ENCODE peak calls at places on chromosomes 4 and X, in four cellular contexts. One of them, this sample, is unnamed.

GRCh38 chr4:71367546-71367945 is 28.7 kb downstream of the SLC4A4 start:
- DNase-seq in IMR-90: no peak
- DNase-seq in heart left ventricle: no peak
- DNase-seq in tibial artery: no peak
- DNase-seq in this sample: no peak

GRCh38 chrX:115333446-115333845 is 43.9 kb downstream of the LUZP4 start:
- DNase-seq in heart left ventricle: no peak
- DNase-seq in tibial artery: no peak
- DNase-seq in IMR-90: peak; percentile 7
- DNase-seq in this sample: no peak

GRCh38 chr4:151668687-151669402 is 92.0 kb downstream of the GATB start:
- DNase-seq in tibial artery: no peak
- DNase-seq in heart left ventricle: no peak
- DNase-seq in IMR-90: peak; percentile 75
- DNase-seq in this sample: no peak

GRCh38 chr4:1582227-1582626 is 101.9 kb downstream of the FAM53A start:
- DNase-seq in tibial artery: no peak
- DNase-seq in IMR-90: no peak
- DNase-seq in heart left ventricle: peak; percentile 43
- DNase-seq in this sample: no peak

GRCh38 chrX:70508296-70508911 is 63.8 kb downstream of the DLG3 start:
- DNase-seq in heart left ventricle: no peak
- DNase-seq in tibial artery: no peak
- DNase-seq in IMR-90: peak; percentile 8
- DNase-seq in this sample: no peak

GRCh38 chr4:45453258-45453841 is 670.5 kb downstream of the GABRG1 start:
- DNase-seq in IMR-90: no peak
- DNase-seq in tibial artery: no peak
- DNase-seq in heart left ventricle: no peak
- DNase-seq in this sample: peak; percentile 20

GRCh38 chr4:21765810-21766407 is 182.7 kb downstream of the KCNIP4 start:
- DNase-seq in tibial artery: no peak
- DNase-seq in heart left ventricle: no peak
- DNase-seq in IMR-90: peak; percentile 29
- DNase-seq in this sample: peak; percentile 51

GRCh38 chr4:1756079-1756478 is 34.8 kb downstream of the TACC3 start:
- DNase-seq in tibial artery: no peak
- DNase-seq in IMR-90: no peak
- DNase-seq in heart left ventricle: no peak
- DNase-seq in this sample: no peak

GRCh38 chr4:40685300-40685699 is 55.6 kb upstream of the RBM47 start:
- DNase-seq in heart left ventricle: no peak
- DNase-seq in IMR-90: peak; percentile 73
- DNase-seq in tibial artery: no peak
- DNase-seq in this sample: no peak

GRCh38 chr4:11889099-11889498 is 460.4 kb upstream of the HS3ST1 start:
- DNase-seq in heart left ventricle: no peak
- DNase-seq in IMR-90: no peak
- DNase-seq in tibial artery: no peak
- DNase-seq in this sample: no peak
- TF ChIP-seq CTCF in heart left ventricle: no peak
- TF ChIP-seq CTCF in IMR-90: no peak
- TF ChIP-seq CTCF in tibial artery: no peak
- TF ChIP-seq CTCF in this sample: no peak

GRCh38 chr4:145880355-145880960 is 58.2 kb downstream of the ZNF827 start:
- DNase-seq in tibial artery: no peak
- DNase-seq in heart left ventricle: no peak
- DNase-seq in IMR-90: no peak
- DNase-seq in this sample: no peak
- H3K36me3 ChIP-seq in tibial artery: no peaks in the 10 kb centered on the region
- H3K36me3 ChIP-seq in heart left ventricle: no peaks in the 10 kb centered on the region
- H3K36me3 ChIP-seq in IMR-90: peaks cover 8% of the 10 kb centered on the region
- H3K36me3 ChIP-seq in this sample: peaks cover 9% of the 10 kb centered on the region

DNA sequence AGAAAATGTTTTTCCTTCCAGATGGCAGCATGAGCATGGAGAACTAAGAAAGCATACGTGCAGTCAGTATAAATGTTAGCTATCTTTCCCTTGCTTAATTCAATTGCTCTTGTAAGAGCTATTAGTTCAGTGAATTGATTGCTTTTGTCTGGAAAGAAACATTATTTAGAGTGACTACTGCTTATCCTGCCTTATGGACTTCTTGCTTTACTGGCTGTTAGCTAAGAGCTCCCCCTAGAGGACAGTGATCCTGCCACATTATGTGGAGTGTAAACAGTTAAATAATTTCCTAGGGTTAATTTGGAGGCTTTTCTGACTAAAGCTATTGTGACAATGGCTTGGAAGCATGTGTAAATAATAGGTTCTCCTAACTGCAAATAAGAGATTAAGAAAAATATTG is 1402.4 kb downstream of the FAM133A start:
- DNase-seq in heart left ventricle: no peak
- DNase-seq in IMR-90: peak; percentile 10
- DNase-seq in tibial artery: no peak
- DNase-seq in this sample: peak; percentile 47
- TF ChIP-seq CTCF in heart left ventricle: peak; percentile 18
- TF ChIP-seq CTCF in IMR-90: peak; percentile 63
- TF ChIP-seq CTCF in tibial artery: no peak
- TF ChIP-seq CTCF in this sample: peak; percentile 79

DNA sequence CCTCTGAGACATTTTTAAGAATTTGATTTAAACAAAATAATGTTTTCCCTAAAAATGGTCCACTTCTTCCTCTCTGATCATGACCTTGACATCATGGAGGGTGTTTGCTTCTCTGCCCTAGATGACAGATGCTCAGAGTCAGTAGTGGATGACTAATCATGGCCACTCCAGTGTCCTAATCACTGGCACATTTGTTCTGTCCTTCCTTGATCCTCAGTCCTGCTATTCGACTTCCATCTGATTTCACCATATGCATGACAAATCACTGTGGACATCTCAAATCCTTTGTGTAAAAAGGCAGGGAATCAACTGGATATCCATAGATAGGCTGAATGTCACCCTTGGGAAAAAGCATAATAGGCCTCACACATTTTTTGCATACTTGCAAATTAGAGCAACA is 9.0 kb downstream of the CRMP1 start:
- DNase-seq in heart left ventricle: no peak
- DNase-seq in IMR-90: no peak
- DNase-seq in tibial artery: no peak
- DNase-seq in this sample: no peak
- H3K36me3 ChIP-seq in heart left ventricle: no peaks in the 10 kb centered on the region
- H3K36me3 ChIP-seq in IMR-90: no peaks in the 10 kb centered on the region
- H3K36me3 ChIP-seq in tibial artery: no peaks in the 10 kb centered on the region
- H3K36me3 ChIP-seq in this sample: peaks cover 7% of the 10 kb centered on the region

GRCh38 chrX:68807818-68808217 is 21.0 kb upstream of the EFNB1 start:
- DNase-seq in IMR-90: no peak
- DNase-seq in tibial artery: no peak
- DNase-seq in heart left ventricle: no peak
- DNase-seq in this sample: no peak
- TF ChIP-seq CTCF in IMR-90: peak; percentile 26
- TF ChIP-seq CTCF in tibial artery: no peak
- TF ChIP-seq CTCF in heart left ventricle: peak; percentile 20
- TF ChIP-seq CTCF in this sample: peak; percentile 37

DNA sequence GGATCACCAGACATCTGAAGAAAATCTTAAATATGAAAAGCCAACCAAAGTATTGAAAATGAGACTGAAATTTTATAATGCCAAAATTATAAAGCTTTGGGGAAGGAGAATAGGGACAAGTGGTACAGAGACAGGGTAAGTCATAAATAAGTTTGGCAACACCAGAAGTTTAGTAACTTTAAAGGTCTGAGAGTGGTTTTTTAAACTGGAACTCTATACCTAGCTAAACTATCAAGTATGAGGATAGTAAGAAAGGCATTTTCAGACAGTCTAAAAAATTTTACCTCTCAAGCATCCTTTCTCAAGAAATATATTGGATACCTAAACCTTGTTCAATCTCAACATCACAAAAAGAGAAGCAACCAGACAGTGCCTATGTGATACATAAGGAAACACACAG is 92.4 kb downstream of the ANKRD17 start:
- DNase-seq in IMR-90: no peak
- DNase-seq in tibial artery: no peak
- DNase-seq in heart left ventricle: no peak
- DNase-seq in this sample: no peak
- H3K36me3 ChIP-seq in IMR-90: peaks cover 30% of the 10 kb centered on the region
- H3K36me3 ChIP-seq in tibial artery: peaks cover 52% of the 10 kb centered on the region
- H3K36me3 ChIP-seq in heart left ventricle: peaks cover 82% of the 10 kb centered on the region
- H3K36me3 ChIP-seq in this sample: peaks cover 77% of the 10 kb centered on the region

GRCh38 chr4:165378398-165378762 is 428 bp upstream of the CPE start:
- DNase-seq in tibial artery: no peak
- DNase-seq in heart left ventricle: no peak
- DNase-seq in IMR-90: no peak
- DNase-seq in this sample: no peak

GRCh38 chr4:165379662-165380061 is 854 bp downstream of the CPE start:
- DNase-seq in heart left ventricle: no peak
- DNase-seq in tibial artery: peak; percentile 71
- DNase-seq in IMR-90: no peak
- DNase-seq in this sample: no peak

GRCh38 chr4:165375465-165375864 is 3.3 kb upstream of the CPE start:
- DNase-seq in heart left ventricle: no peak
- DNase-seq in IMR-90: no peak
- DNase-seq in tibial artery: no peak
- DNase-seq in this sample: no peak

GRCh38 chr4:165381821-165382373 is 3.1 kb downstream of the CPE start:
- DNase-seq in tibial artery: no peak
- DNase-seq in heart left ventricle: no peak
- DNase-seq in IMR-90: no peak
- DNase-seq in this sample: no peak

DNA sequence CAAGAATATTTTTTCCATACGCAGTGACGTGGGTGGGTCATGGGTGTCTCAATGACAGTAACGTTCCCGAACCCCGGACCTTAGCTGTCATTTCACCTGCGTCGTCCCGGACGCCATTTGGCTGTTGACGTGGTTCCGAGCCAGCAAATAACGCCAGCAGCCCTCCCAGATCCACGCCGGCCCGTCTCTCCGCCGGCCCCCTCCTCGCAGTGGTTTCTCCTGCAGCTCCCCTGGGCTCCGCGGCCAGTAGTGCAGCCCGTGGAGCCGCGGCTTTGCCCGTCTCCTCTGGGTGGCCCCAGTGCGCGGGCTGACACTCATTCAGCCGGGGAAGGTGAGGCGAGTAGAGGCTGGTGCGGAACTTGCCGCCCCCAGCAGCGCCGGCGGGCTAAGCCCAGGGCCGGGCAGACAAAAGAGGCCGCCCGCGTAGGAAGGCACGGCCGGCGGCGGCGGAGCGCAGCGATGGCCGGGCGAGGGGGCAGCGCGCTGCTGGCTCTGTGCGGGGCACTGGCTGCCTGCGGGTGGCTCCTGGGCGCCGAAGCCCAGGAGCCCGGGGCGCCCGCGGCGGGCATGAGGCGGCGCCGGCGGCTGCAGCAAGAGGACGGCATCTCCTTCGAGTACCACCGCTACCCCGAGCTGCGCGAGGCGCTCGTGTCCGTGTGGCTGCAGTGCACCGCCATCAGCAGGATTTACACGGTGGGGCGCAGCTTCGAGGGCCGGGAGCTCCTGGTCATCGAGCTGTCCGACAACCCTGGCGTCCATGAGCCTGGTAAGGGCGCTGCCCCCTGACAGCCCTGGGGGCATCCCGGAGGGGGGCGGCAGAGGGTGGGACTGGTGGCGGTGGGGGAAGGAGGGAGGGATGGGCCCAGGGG is at the start of gene CPE:
- DNase-seq in heart left ventricle: peak; percentile 80
- DNase-seq in tibial artery: peak; percentile 93
- DNase-seq in IMR-90: peak; percentile 44
- DNase-seq in this sample: peak; percentile 74
- TF ChIP-seq CTCF in heart left ventricle: peak; percentile 48
- TF ChIP-seq CTCF in tibial artery: peak; percentile 80
- TF ChIP-seq CTCF in IMR-90: peak; percentile 45
- TF ChIP-seq CTCF in this sample: peak; percentile 32

GRCh38 chr4:84680956-84681355 is 98.0 kb downstream of the CDS1 start:
- DNase-seq in heart left ventricle: no peak
- DNase-seq in IMR-90: no peak
- DNase-seq in tibial artery: no peak
- DNase-seq in this sample: no peak

GRCh38 chr4:84683486-84683885 is 100.6 kb downstream of the CDS1 start:
- DNase-seq in tibial artery: no peak
- DNase-seq in heart left ventricle: no peak
- DNase-seq in IMR-90: no peak
- DNase-seq in this sample: no peak

GRCh38 chr4:84678976-84679744 is 96.2 kb downstream of the CDS1 start:
- DNase-seq in heart left ventricle: no peak
- DNase-seq in tibial artery: peak; percentile 72
- DNase-seq in IMR-90: no peak
- DNase-seq in this sample: no peak

GRCh38 chr4:84683065-84683464 is 100.1 kb downstream of the CDS1 start:
- DNase-seq in tibial artery: no peak
- DNase-seq in IMR-90: no peak
- DNase-seq in heart left ventricle: no peak
- DNase-seq in this sample: no peak

GRCh38 chr4:84681488-84682274 is 98.8 kb downstream of the CDS1 start:
- DNase-seq in heart left ventricle: no peak
- DNase-seq in IMR-90: peak; percentile 82
- DNase-seq in tibial artery: no peak
- DNase-seq in this sample: no peak
- H3K36me3 ChIP-seq in heart left ventricle: peaks cover 99% of the 10 kb centered on the region
- H3K36me3 ChIP-seq in IMR-90: peaks cover 41% of the 10 kb centered on the region
- H3K36me3 ChIP-seq in tibial artery: peaks cover 75% of the 10 kb centered on the region
- H3K36me3 ChIP-seq in this sample: peaks cover 40% of the 10 kb centered on the region

DNA sequence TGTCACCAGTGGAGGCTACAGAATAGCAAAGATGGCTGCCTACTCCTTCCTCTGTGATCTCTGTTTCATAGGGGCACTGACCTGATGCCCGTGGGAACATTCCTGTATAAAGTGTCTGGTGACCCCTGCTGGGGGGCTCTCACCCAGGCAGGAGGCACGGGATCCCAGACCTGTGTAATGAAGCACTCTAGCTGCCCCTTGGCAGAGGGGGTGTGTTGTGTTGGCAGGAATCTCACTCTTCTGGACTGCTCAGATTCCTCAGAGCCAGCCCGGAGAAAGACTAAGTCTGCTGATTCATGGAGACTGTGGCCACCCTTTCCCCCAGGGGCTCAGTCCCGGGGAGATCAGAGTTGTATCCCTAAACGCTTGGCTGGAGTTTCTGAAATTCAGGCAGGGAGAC is 648.3 kb downstream of the SPRY1 start:
- DNase-seq in tibial artery: no peak
- DNase-seq in IMR-90: no peak
- DNase-seq in heart left ventricle: no peak
- DNase-seq in this sample: no peak
- TF ChIP-seq CTCF in tibial artery: no peak
- TF ChIP-seq CTCF in IMR-90: no peak
- TF ChIP-seq CTCF in heart left ventricle: no peak
- TF ChIP-seq CTCF in this sample: no peak

DNA sequence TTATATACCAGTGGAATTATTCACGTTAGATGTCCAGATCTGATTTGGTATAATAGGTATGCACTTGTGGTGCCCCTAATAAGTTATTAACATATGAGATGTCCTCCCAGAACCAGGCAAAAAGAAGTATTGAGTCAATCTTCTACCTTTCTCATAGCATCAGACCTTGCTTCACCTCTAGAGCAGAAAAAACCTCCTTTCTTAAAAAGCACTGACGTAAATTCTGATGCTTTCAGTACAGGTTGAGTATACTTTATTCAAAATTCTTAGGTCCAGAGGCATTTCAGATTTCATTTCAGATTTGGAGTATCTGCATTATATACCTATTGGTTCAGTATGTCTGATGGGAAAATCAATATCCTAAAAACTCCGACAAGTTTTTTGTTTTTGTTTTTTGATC is 22.4 kb downstream of the LEF1 start:
- DNase-seq in tibial artery: no peak
- DNase-seq in IMR-90: no peak
- DNase-seq in heart left ventricle: no peak
- DNase-seq in this sample: no peak
- H3K36me3 ChIP-seq in tibial artery: no peaks in the 10 kb centered on the region
- H3K36me3 ChIP-seq in IMR-90: no peaks in the 10 kb centered on the region
- H3K36me3 ChIP-seq in heart left ventricle: no peaks in the 10 kb centered on the region
- H3K36me3 ChIP-seq in this sample: no peaks in the 10 kb centered on the region